ENCODE peak calls at places on chromosomes 4 and X, in eight cellular contexts. One of them, this sample, is unnamed.
A peak's percentile ranks its signal among the peaks of the same experiment; 100 is the strongest.

GRCh38 chrX:107674480-107675364 is 46.4 kb downstream of the PRPS1 start:
- DNase-seq in ovary: peak; percentile 79
- DNase-seq in fibroblast of the aortic adventitia: peak; percentile 32
- DNase-seq in PC-9: peak; percentile 19
- DNase-seq in CD4-positive, CD25-positive, alpha-beta regulatory T cell: no peak
- DNase-seq in colonic mucosa: peak; percentile 66
- DNase-seq in GM23338: no peak
- DNase-seq in GM12865: peak; percentile 28
- DNase-seq in this sample: peak; percentile 45

GRCh38 chr4:83686166-83686565 is 150.3 kb downstream of the GPAT3 start:
- DNase-seq in ovary: no peak
- DNase-seq in fibroblast of the aortic adventitia: no peak
- DNase-seq in PC-9: no peak
- DNase-seq in CD4-positive, CD25-positive, alpha-beta regulatory T cell: no peak
- DNase-seq in colonic mucosa: no peak
- DNase-seq in GM23338: no peak
- DNase-seq in GM12865: no peak
- DNase-seq in this sample: no peak

GRCh38 chr4:143399113-143399949 is 62.7 kb downstream of the GAB1 start:
- DNase-seq in ovary: no peak
- DNase-seq in fibroblast of the aortic adventitia: peak; percentile 37
- DNase-seq in PC-9: no peak
- DNase-seq in CD4-positive, CD25-positive, alpha-beta regulatory T cell: peak; percentile 12
- DNase-seq in colonic mucosa: no peak
- DNase-seq in GM23338: peak; percentile 80
- DNase-seq in GM12865: peak; percentile 54
- DNase-seq in this sample: no peak

GRCh38 chr4:129014566-129015509 is 78.5 kb downstream of the SCLT1 start:
- DNase-seq in ovary: no peak
- DNase-seq in fibroblast of the aortic adventitia: no peak
- DNase-seq in PC-9: no peak
- DNase-seq in CD4-positive, CD25-positive, alpha-beta regulatory T cell: no peak
- DNase-seq in colonic mucosa: no peak
- DNase-seq in GM23338: no peak
- DNase-seq in GM12865: no peak
- DNase-seq in this sample: no peak

GRCh38 chr4:55722132-55722531 is 86.0 kb upstream of the NMU start:
- DNase-seq in ovary: no peak
- DNase-seq in fibroblast of the aortic adventitia: no peak
- DNase-seq in PC-9: no peak
- DNase-seq in CD4-positive, CD25-positive, alpha-beta regulatory T cell: no peak
- DNase-seq in colonic mucosa: no peak
- DNase-seq in GM23338: no peak
- DNase-seq in GM12865: no peak
- DNase-seq in this sample: peak; percentile 8

GRCh38 chr4:33709247-33709646 is 2535.1 kb downstream of the ARAP2 start:
- DNase-seq in ovary: no peak
- DNase-seq in fibroblast of the aortic adventitia: peak; percentile 60
- DNase-seq in PC-9: no peak
- DNase-seq in CD4-positive, CD25-positive, alpha-beta regulatory T cell: no peak
- DNase-seq in colonic mucosa: no peak
- DNase-seq in GM23338: no peak
- DNase-seq in GM12865: no peak
- DNase-seq in this sample: no peak

GRCh38 chr4:73068496-73069337 is 799 bp downstream of the COX18 start:
- DNase-seq in ovary: peak; percentile 30
- DNase-seq in fibroblast of the aortic adventitia: peak; percentile 50
- DNase-seq in PC-9: no peak
- DNase-seq in CD4-positive, CD25-positive, alpha-beta regulatory T cell: peak; percentile 34
- DNase-seq in colonic mucosa: peak; percentile 29
- DNase-seq in GM23338: peak; percentile 22
- DNase-seq in GM12865: peak; percentile 51
- DNase-seq in this sample: peak; percentile 19

GRCh38 chrX:10001496-10001895 is 34.3 kb downstream of the CLDN34 start:
- DNase-seq in ovary: no peak
- DNase-seq in fibroblast of the aortic adventitia: peak; percentile 65
- DNase-seq in PC-9: no peak
- DNase-seq in CD4-positive, CD25-positive, alpha-beta regulatory T cell: no peak
- DNase-seq in colonic mucosa: no peak
- DNase-seq in GM23338: no peak
- DNase-seq in GM12865: no peak
- DNase-seq in this sample: no peak

GRCh38 chrX:102115748-102116147 is 9.7 kb upstream of the TCEAL2 start:
- DNase-seq in ovary: no peak
- DNase-seq in fibroblast of the aortic adventitia: no peak
- DNase-seq in PC-9: no peak
- DNase-seq in CD4-positive, CD25-positive, alpha-beta regulatory T cell: no peak
- DNase-seq in colonic mucosa: no peak
- DNase-seq in GM23338: no peak
- DNase-seq in GM12865: no peak
- DNase-seq in this sample: no peak

GRCh38 chrX:102712216-102712966 is at the start of gene GPRASP2:
- DNase-seq in ovary: peak; percentile 66
- DNase-seq in fibroblast of the aortic adventitia: peak; percentile 17
- DNase-seq in PC-9: no peak
- DNase-seq in CD4-positive, CD25-positive, alpha-beta regulatory T cell: peak; percentile 17
- DNase-seq in colonic mucosa: peak; percentile 38
- DNase-seq in GM23338: peak; percentile 58
- DNase-seq in GM12865: peak; percentile 2
- DNase-seq in this sample: peak; percentile 60

GRCh38 chr4:1309261-1310010 is 19.7 kb downstream of the MAEA start:
- DNase-seq in ovary: peak; percentile 93
- DNase-seq in fibroblast of the aortic adventitia: peak; percentile 92
- DNase-seq in PC-9: no peak
- DNase-seq in CD4-positive, CD25-positive, alpha-beta regulatory T cell: peak; percentile 35
- DNase-seq in colonic mucosa: peak; percentile 79
- DNase-seq in GM23338: peak; percentile 98
- DNase-seq in GM12865: peak; percentile 50
- DNase-seq in this sample: peak; percentile 74

GRCh38 chr4:15781427-15782095 is 3.4 kb downstream of the CD38 start:
- DNase-seq in ovary: no peak
- DNase-seq in fibroblast of the aortic adventitia: no peak
- DNase-seq in PC-9: no peak
- DNase-seq in CD4-positive, CD25-positive, alpha-beta regulatory T cell: no peak
- DNase-seq in colonic mucosa: no peak
- DNase-seq in GM23338: no peak
- DNase-seq in GM12865: peak; percentile 62
- DNase-seq in this sample: no peak

GRCh38 chr4:125389713-125390112 is 75.0 kb downstream of the FAT4 start:
- DNase-seq in ovary: no peak
- DNase-seq in fibroblast of the aortic adventitia: peak; percentile 96
- DNase-seq in PC-9: peak; percentile 46
- DNase-seq in CD4-positive, CD25-positive, alpha-beta regulatory T cell: no peak
- DNase-seq in colonic mucosa: no peak
- DNase-seq in GM23338: no peak
- DNase-seq in GM12865: no peak
- DNase-seq in this sample: no peak

GRCh38 chr4:156475322-156475721 is 496.3 kb downstream of the PDGFC start:
- DNase-seq in ovary: no peak
- DNase-seq in fibroblast of the aortic adventitia: peak; percentile 82
- DNase-seq in PC-9: no peak
- DNase-seq in CD4-positive, CD25-positive, alpha-beta regulatory T cell: no peak
- DNase-seq in colonic mucosa: no peak
- DNase-seq in GM23338: no peak
- DNase-seq in GM12865: peak; percentile 21
- DNase-seq in this sample: no peak

GRCh38 chrX:33969105-33969504 is 163.0 kb downstream of the FAM47A start:
- DNase-seq in ovary: no peak
- DNase-seq in fibroblast of the aortic adventitia: no peak
- DNase-seq in PC-9: no peak
- DNase-seq in CD4-positive, CD25-positive, alpha-beta regulatory T cell: no peak
- DNase-seq in colonic mucosa: no peak
- DNase-seq in GM23338: no peak
- DNase-seq in GM12865: no peak
- DNase-seq in this sample: no peak

DNA sequence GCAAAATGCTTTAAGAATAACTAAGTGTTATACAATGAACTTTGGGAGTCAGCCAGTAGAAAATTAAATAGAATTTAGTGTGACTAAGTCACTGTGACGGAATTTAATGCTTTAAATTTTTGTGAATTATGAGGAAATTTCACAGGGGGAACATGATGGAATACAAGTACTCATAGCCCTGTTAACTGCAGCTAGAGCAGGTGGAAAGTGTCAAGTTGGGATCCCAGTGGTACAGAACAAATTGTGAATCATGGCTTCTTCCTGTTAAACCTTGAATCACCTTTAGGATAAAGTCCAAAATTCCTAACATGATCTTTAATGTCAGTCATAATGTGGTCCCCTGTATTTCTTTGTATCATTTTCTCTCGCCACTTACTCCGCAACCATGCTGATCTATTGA is 212.3 kb upstream of the CENPE start:
- DNase-seq in ovary: no peak
- DNase-seq in fibroblast of the aortic adventitia: no peak
- DNase-seq in PC-9: no peak
- DNase-seq in CD4-positive, CD25-positive, alpha-beta regulatory T cell: no peak
- DNase-seq in colonic mucosa: no peak
- DNase-seq in GM23338: no peak
- DNase-seq in GM12865: no peak
- DNase-seq in this sample: no peak
- H3K4me3 ChIP-seq in ovary: no peak overlapping the region
- H3K4me3 ChIP-seq in fibroblast of the aortic adventitia: no peak overlapping the region
- H3K4me3 ChIP-seq in PC-9: no peak overlapping the region
- H3K4me3 ChIP-seq in CD4-positive, CD25-positive, alpha-beta regulatory T cell: no peak overlapping the region
- H3K4me3 ChIP-seq in colonic mucosa: no peak overlapping the region
- H3K4me3 ChIP-seq in GM23338: no peak overlapping the region
- H3K4me3 ChIP-seq in GM12865: no peak overlapping the region
- H3K4me3 ChIP-seq in this sample: no peak overlapping the region

GRCh38 chr4:10185518-10186227 is 69.1 kb upstream of the WDR1 start:
- DNase-seq in ovary: no peak
- DNase-seq in fibroblast of the aortic adventitia: peak; percentile 52
- DNase-seq in PC-9: no peak
- DNase-seq in CD4-positive, CD25-positive, alpha-beta regulatory T cell: no peak
- DNase-seq in colonic mucosa: no peak
- DNase-seq in GM23338: no peak
- DNase-seq in GM12865: no peak
- DNase-seq in this sample: no peak

GRCh38 chr4:10183462-10183861 is 66.9 kb upstream of the WDR1 start:
- DNase-seq in ovary: no peak
- DNase-seq in fibroblast of the aortic adventitia: no peak
- DNase-seq in PC-9: no peak
- DNase-seq in CD4-positive, CD25-positive, alpha-beta regulatory T cell: no peak
- DNase-seq in colonic mucosa: no peak
- DNase-seq in GM23338: no peak
- DNase-seq in GM12865: peak; percentile 14
- DNase-seq in this sample: no peak

GRCh38 chr4:10182446-10183424 is 66.1 kb upstream of the WDR1 start:
- DNase-seq in ovary: no peak
- DNase-seq in fibroblast of the aortic adventitia: no peak
- DNase-seq in PC-9: no peak
- DNase-seq in CD4-positive, CD25-positive, alpha-beta regulatory T cell: no peak
- DNase-seq in colonic mucosa: no peak
- DNase-seq in GM23338: no peak
- DNase-seq in GM12865: no peak
- DNase-seq in this sample: no peak

GRCh38 chr4:10184501-10184938 is 67.9 kb upstream of the WDR1 start:
- DNase-seq in ovary: no peak
- DNase-seq in fibroblast of the aortic adventitia: no peak
- DNase-seq in PC-9: no peak
- DNase-seq in CD4-positive, CD25-positive, alpha-beta regulatory T cell: no peak
- DNase-seq in colonic mucosa: no peak
- DNase-seq in GM23338: no peak
- DNase-seq in GM12865: no peak
- DNase-seq in this sample: no peak

GRCh38 chr4:10184051-10184450 is 67.5 kb upstream of the WDR1 start:
- DNase-seq in ovary: no peak
- DNase-seq in fibroblast of the aortic adventitia: peak; percentile 82
- DNase-seq in PC-9: no peak
- DNase-seq in CD4-positive, CD25-positive, alpha-beta regulatory T cell: no peak
- DNase-seq in colonic mucosa: no peak
- DNase-seq in GM23338: no peak
- DNase-seq in GM12865: no peak
- DNase-seq in this sample: no peak
- H3K4me3 ChIP-seq in ovary: no peak overlapping the region
- H3K4me3 ChIP-seq in fibroblast of the aortic adventitia: no peak overlapping the region
- H3K4me3 ChIP-seq in PC-9: no peak overlapping the region
- H3K4me3 ChIP-seq in CD4-positive, CD25-positive, alpha-beta regulatory T cell: no peak overlapping the region
- H3K4me3 ChIP-seq in colonic mucosa: no peak overlapping the region
- H3K4me3 ChIP-seq in GM23338: no peak overlapping the region
- H3K4me3 ChIP-seq in GM12865: no peak overlapping the region
- H3K4me3 ChIP-seq in this sample: no peak overlapping the region

GRCh38 chrX:100410901-100411801 is 1.1 kb upstream of the PCDH19 start:
- DNase-seq in ovary: no peak
- DNase-seq in fibroblast of the aortic adventitia: no peak
- DNase-seq in PC-9: no peak
- DNase-seq in CD4-positive, CD25-positive, alpha-beta regulatory T cell: no peak
- DNase-seq in colonic mucosa: no peak
- DNase-seq in GM23338: peak; percentile 10
- DNase-seq in GM12865: no peak
- DNase-seq in this sample: no peak
- H3K4me3 ChIP-seq in ovary: peak overlapping the region; percentile 28
- H3K4me3 ChIP-seq in fibroblast of the aortic adventitia: no peak overlapping the region
- H3K4me3 ChIP-seq in PC-9: no peak overlapping the region
- H3K4me3 ChIP-seq in CD4-positive, CD25-positive, alpha-beta regulatory T cell: no peak overlapping the region
- H3K4me3 ChIP-seq in colonic mucosa: no peak overlapping the region
- H3K4me3 ChIP-seq in GM23338: peak overlapping the region; percentile 51
- H3K4me3 ChIP-seq in GM12865: no peak overlapping the region
- H3K4me3 ChIP-seq in this sample: no peak overlapping the region

GRCh38 chr4:7195138-7195510 is 2.8 kb downstream of the SORCS2 start:
- DNase-seq in ovary: peak; percentile 18
- DNase-seq in fibroblast of the aortic adventitia: no peak
- DNase-seq in PC-9: no peak
- DNase-seq in CD4-positive, CD25-positive, alpha-beta regulatory T cell: no peak
- DNase-seq in colonic mucosa: no peak
- DNase-seq in GM23338: no peak
- DNase-seq in GM12865: no peak
- DNase-seq in this sample: no peak
- H3K4me3 ChIP-seq in ovary: no peak overlapping the region
- H3K4me3 ChIP-seq in fibroblast of the aortic adventitia: no peak overlapping the region
- H3K4me3 ChIP-seq in PC-9: no peak overlapping the region
- H3K4me3 ChIP-seq in CD4-positive, CD25-positive, alpha-beta regulatory T cell: no peak overlapping the region
- H3K4me3 ChIP-seq in colonic mucosa: no peak overlapping the region
- H3K4me3 ChIP-seq in GM23338: no peak overlapping the region
- H3K4me3 ChIP-seq in GM12865: no peak overlapping the region
- H3K4me3 ChIP-seq in this sample: no peak overlapping the region

DNA sequence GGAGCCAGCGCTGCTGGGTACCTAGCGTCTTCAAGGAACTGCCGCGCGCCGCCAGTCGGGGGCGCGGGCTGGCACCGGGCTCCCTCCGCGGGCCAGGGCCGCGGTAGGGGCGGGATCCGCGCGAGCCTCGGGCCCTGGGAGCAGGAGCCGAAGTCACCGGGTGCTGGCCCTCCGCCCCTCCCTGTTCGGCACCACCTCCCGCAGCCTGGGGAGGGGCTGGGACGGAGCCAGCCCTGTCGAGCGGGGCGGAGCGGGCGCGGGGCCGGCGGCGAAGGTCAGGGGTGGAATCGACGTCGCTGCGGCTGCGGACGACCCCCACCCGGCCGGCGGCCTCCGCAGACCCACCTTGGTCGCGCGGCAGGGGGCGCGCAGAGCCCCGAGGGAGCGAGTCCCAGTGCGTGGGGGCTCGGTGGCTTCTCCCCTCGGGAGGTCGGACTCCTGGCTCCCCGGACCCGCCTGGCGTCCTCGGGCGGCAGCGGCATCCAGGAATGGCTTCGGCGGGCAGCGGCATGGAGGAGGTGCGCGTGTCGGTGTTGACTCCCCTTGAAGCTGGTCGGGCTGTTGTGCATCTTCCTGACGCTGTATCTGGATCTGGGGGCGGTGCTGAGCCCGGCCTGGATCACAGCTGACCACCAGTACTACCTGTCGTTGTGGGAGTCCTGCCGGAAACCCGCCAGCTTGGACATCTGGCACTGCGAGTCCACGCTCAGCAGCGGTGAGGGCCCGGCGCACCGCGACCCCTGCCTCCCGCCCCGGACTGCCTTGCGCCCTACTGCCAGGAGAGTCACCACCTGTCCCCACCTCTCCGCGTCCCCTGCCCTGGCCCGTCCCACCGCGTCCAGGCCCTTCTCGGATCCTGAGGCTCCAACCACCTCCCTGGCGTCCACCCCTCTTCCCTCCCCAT is 50.5 kb upstream of the FAM47C start:
- DNase-seq in ovary: no peak
- DNase-seq in fibroblast of the aortic adventitia: no peak
- DNase-seq in PC-9: no peak
- DNase-seq in CD4-positive, CD25-positive, alpha-beta regulatory T cell: no peak
- DNase-seq in colonic mucosa: no peak
- DNase-seq in GM23338: peak; percentile 60
- DNase-seq in GM12865: no peak
- DNase-seq in this sample: peak; percentile 76
- H3K4me3 ChIP-seq in ovary: no peak overlapping the region
- H3K4me3 ChIP-seq in fibroblast of the aortic adventitia: no peak overlapping the region
- H3K4me3 ChIP-seq in PC-9: no peak overlapping the region
- H3K4me3 ChIP-seq in CD4-positive, CD25-positive, alpha-beta regulatory T cell: no peak overlapping the region
- H3K4me3 ChIP-seq in colonic mucosa: peak overlapping the region; percentile 13
- H3K4me3 ChIP-seq in GM23338: peak overlapping the region; percentile 60
- H3K4me3 ChIP-seq in GM12865: no peak overlapping the region
- H3K4me3 ChIP-seq in this sample: peak overlapping the region; percentile 25